ENCODE peak calls at places on chromosomes 16 and 17, in ten cellular contexts. M, T, A, F, L, I, B, Y, O and K are unnamed samples.

GRCh38 chr16:66426112-66427035 is 721 bp upstream of the BEAN1 start:
- DNase-seq in M (no peak), T (no peak), B (no peak), F (no peak), I (no peak), Y (no peak), L (no peak), O (no peak), A (no peak), K (no peak)

GRCh38 chr16:49773534-49774486 is 82.1 kb downstream of the ZNF423 start:
- DNase-seq in B (no peak), O (no peak), F (no peak), A (no peak), I (no peak), M (no peak), Y (no peak), L (no peak), T (no peak), K (no peak)

GRCh38 chr17:28737770-28738679 is 5.8 kb upstream of the TRAF4 start:
- DNase-seq in I (no peak), F (no peak), B (no peak), Y (no peak), M (no peak), T (no peak), O (peak; percentile 94), L (no peak), A (no peak), K (no peak)

GRCh38 chr16:73066927-73067670 is 19.2 kb upstream of the ZFHX3 start:
- DNase-seq in A (no peak), L (no peak), F (no peak), T (no peak), B (no peak), Y (no peak), I (no peak), O (no peak), M (no peak), K (no peak)

GRCh38 chr16:69197573-69197972 is 10.6 kb downstream of the SNTB2 start:
- DNase-seq in B (no peak), A (no peak), M (no peak), L (no peak), I (no peak), T (no peak), F (no peak), Y (no peak), O (no peak), K (no peak)

GRCh38 chr16:84103678-84104077 is 13.1 kb downstream of the MBTPS1 start:
- DNase-seq in I (no peak), B (no peak), A (no peak), F (no peak), L (no peak), M (peak; percentile 30), O (no peak), T (no peak), Y (no peak), K (no peak)

GRCh38 chr16:3186946-3187690 is 886 bp upstream of the OR1F1 start:
- DNase-seq in Y (no peak), B (no peak), L (no peak), I (no peak), O (no peak), M (no peak), F (no peak), T (no peak), A (no peak), K (no peak)

GRCh38 chr17:71234349-71234748 is 886.5 kb upstream of the SOX9 start:
- DNase-seq in B (no peak), Y (no peak), O (no peak), M (peak; percentile 31), T (no peak), F (no peak), I (no peak), A (no peak), L (no peak), K (no peak)

GRCh38 chr17:37820313-37821024 is 75.6 kb upstream of the HNF1B start:
- DNase-seq in L (no peak), I (no peak), T (no peak), B (no peak), A (no peak), M (no peak), O (no peak), Y (no peak), F (no peak), K (no peak)

GRCh38 chr16:82755570-82756282 is 129.0 kb downstream of the CDH13 start:
- DNase-seq in A (no peak), M (peak; percentile 20), O (no peak), I (no peak), T (no peak), F (no peak), B (no peak), Y (no peak), L (no peak), K (no peak)

GRCh38 chr16:15671530-15672117 is 21.6 kb downstream of the NDE1 start:
- DNase-seq in I (no peak), A (no peak), F (no peak), L (no peak), Y (no peak), T (no peak), O (no peak), B (no peak), M (no peak), K (no peak)

GRCh38 chr17:41588126-41588810 is 1.6 kb upstream of the KRT14 start:
- DNase-seq in A (no peak), T (no peak), L (no peak), O (no peak), B (no peak), Y (no peak), M (no peak), I (no peak), F (no peak), K (no peak)

GRCh38 chr17:6927290-6927844 is 68.5 kb upstream of the ALOX12 start:
- DNase-seq in Y (no peak), A (no peak), M (peak; percentile 84), B (no peak), L (no peak), I (no peak), O (no peak), F (no peak), T (no peak), K (no peak)

GRCh38 chr17:74466111-74466784 is at the start of gene CD300A:
- DNase-seq in F (no peak), M (no peak), A (no peak), I (no peak), T (no peak), L (no peak), B (no peak), Y (peak; percentile 42), O (peak; percentile 94), K (no peak)

GRCh38 chr17:57211543-57211942 is 44.8 kb upstream of the MSI2 start:
- DNase-seq in M (no peak), A (no peak), I (no peak), T (no peak), F (no peak), B (peak; percentile 60), L (no peak), O (no peak), Y (no peak), K (peak; percentile 14)

GRCh38 chr17:6843241-6843890 is 11.8 kb upstream of the TEKT1 start:
- DNase-seq in O (no peak), I (no peak), F (no peak), M (peak; percentile 56), T (peak; percentile 27), A (no peak), B (peak; percentile 19), Y (no peak), L (peak; percentile 12), K (peak; percentile 33)

GRCh38 chr17:79982986-79983385 is 52.7 kb downstream of the TBC1D16 start:
- DNase-seq in M (no peak), T (no peak), Y (no peak), A (no peak), L (no peak), B (no peak), F (no peak), I (no peak), O (peak; percentile 46), K (no peak)

GRCh38 chr17:34178047-34178446 is 77.0 kb upstream of the CCL2 start:
- DNase-seq in F (no peak), Y (no peak), M (no peak), L (no peak), A (no peak), O (no peak), B (peak; percentile 23), T (no peak), I (no peak), K (no peak)

GRCh38 chr17:75514299-75515228 is 773 bp downstream of the CASKIN2 start:
- DNase-seq in M (peak; percentile 6), T (no peak), F (no peak), I (no peak), B (no peak), Y (no peak), A (no peak), O (peak; percentile 84), L (no peak), K (no peak)

GRCh38 chr17:63398680-63399079 is 47.4 kb downstream of the CYB561 start:
- DNase-seq in L (no peak), A (no peak), Y (no peak), F (no peak), B (no peak), I (no peak), T (no peak), O (no peak), M (peak; percentile 4), K (no peak)

GRCh38 chr17:31099051-31099450 is 4.3 kb downstream of the NF1 start:
- DNase-seq in O (no peak), M (peak; percentile 67), Y (no peak), T (no peak), B (no peak), A (no peak), L (no peak), F (no peak), I (no peak), K (no peak)

GRCh38 chr16:81174644-81175324 is 63.7 kb upstream of the BCO1 start:
- DNase-seq in B (no peak), O (no peak), I (no peak), Y (no peak), T (no peak), F (no peak), A (no peak), L (no peak), M (peak; percentile 9), K (no peak)

GRCh38 chr17:1177099-1177996 is 2.4 kb downstream of the ABR start:
- DNase-seq in Y (no peak), F (no peak), L (no peak), O (no peak), B (no peak), T (no peak), I (no peak), M (peak; percentile 50), A (no peak), K (no peak)

GRCh38 chr17:75128694-75129505 is 2.6 kb downstream of the NT5C start:
- DNase-seq in I (no peak), A (no peak), L (no peak), B (no peak), M (no peak), Y (no peak), T (no peak), F (no peak), O (peak; percentile 75), K (no peak)

GRCh38 chr16:2854700-2855309 is 3.2 kb downstream of the PRSS22 start:
- DNase-seq in I (no peak), M (no peak), T (no peak), Y (no peak), F (no peak), B (no peak), O (peak; percentile 7), L (no peak), A (no peak), K (no peak)

GRCh38 chr16:68351991-68352431 is 41.2 kb downstream of the PRMT7 start:
- DNase-seq in Y (no peak), F (no peak), M (no peak), T (no peak), O (no peak), A (no peak), B (no peak), I (no peak), L (no peak), K (peak; percentile 40)

GRCh38 chr16:85019659-85020245 is 7.8 kb upstream of the KIAA0513 start:
- DNase-seq in F (peak; percentile 30), T (peak; percentile 86), B (no peak), L (no peak), A (no peak), O (peak; percentile 24), I (no peak), M (no peak), Y (no peak), K (peak; percentile 76)

GRCh38 chr17:46195939-46196338 is 2.7 kb upstream of the KANSL1 start:
- DNase-seq in T (no peak), B (no peak), O (no peak), Y (no peak), F (no peak), I (no peak), A (no peak), M (no peak), L (peak; percentile 55), K (no peak)